ENCODE peak calls at places on chromosomes 3 and 15, in seven cellular contexts. M is CD8-positive, alpha-beta T cell; J is A549; F is cardiac muscle cell; Z is ovary; T is left ventricle myocardium inferior; X is suprapubic skin. B is an unnamed sample.

GRCh38 chr15:98503970-98504369 is 144.4 kb upstream of the IGF1R start:
- DNase-seq in M (no peak), F (no peak), J (no peak), T (no peak), Z (no peak), X (peak), B (no peak)

GRCh38 chr3:97647441-97647840 is 117.1 kb upstream of the ARL6 start:
- DNase-seq in M (no peak), X (no peak), T (no peak), F (no peak), Z (no peak), J (no peak), B (no peak)

GRCh38 chr3:132432639-132433038 is 15.3 kb downstream of the DNAJC13 start:
- DNase-seq in X (no peak), M (no peak), T (no peak), F (no peak), J (peak), Z (no peak), B (no peak)

GRCh38 chr3:152969557-152970300 is 134.8 kb downstream of the P2RY1 start:
- DNase-seq in J (peak), M (no peak), T (no peak), Z (no peak), F (no peak), X (no peak), B (no peak)

GRCh38 chr3:106683931-106684330 is 693.3 kb upstream of the CCDC54 start:
- DNase-seq in J (no peak), T (no peak), Z (no peak), M (no peak), F (no peak), X (no peak), B (no peak)

GRCh38 chr3:50627407-50628051 is 10.6 kb downstream of the MAPKAPK3 start:
- DNase-seq in M (no peak), J (peak), X (no peak), Z (no peak), T (peak), F (peak), B (no peak)

GRCh38 chr3:135393898-135394525 is 571.5 kb upstream of the PPP2R3A start:
- DNase-seq in T (no peak), Z (no peak), J (no peak), F (no peak), M (no peak), X (no peak), B (no peak)

GRCh38 chr15:95953032-95953431 is 377.5 kb upstream of the NR2F2 start:
- DNase-seq in J (no peak), X (no peak), Z (no peak), F (no peak), T (no peak), M (no peak), B (no peak)

GRCh38 chr3:8776406-8776805 is 7.0 kb upstream of the OXTR start:
- DNase-seq in X (no peak), T (no peak), M (no peak), F (no peak), Z (no peak), J (peak), B (no peak)

GRCh38 chr3:35946121-35946856 is 307.0 kb downstream of the ARPP21 start:
- DNase-seq in X (no peak), M (no peak), T (no peak), F (peak), Z (no peak), J (peak), B (no peak)

GRCh38 chr15:55168350-55168974 is 28.3 kb downstream of the RSL24D1 start:
- DNase-seq in M (peak), Z (peak), T (no peak), F (peak), X (no peak), J (peak), B (peak)

GRCh38 chr15:66486887-66487286 is 10.7 kb downstream of the SNAPC5 start:
- DNase-seq in M (peak), J (no peak), F (no peak), T (no peak), Z (no peak), X (no peak), B (no peak)

GRCh38 chr3:178703268-178703975 is 167.2 kb downstream of the KCNMB2 start:
- DNase-seq in F (no peak), T (no peak), X (no peak), M (no peak), J (no peak), Z (no peak), B (no peak)

GRCh38 chr3:127448161-127448561 is 142.4 kb downstream of the TPRA1 start:
- DNase-seq in F (no peak), M (no peak), X (peak), T (no peak), J (no peak), Z (no peak), B (no peak)

GRCh38 chr3:133757701-133758319 is 11.6 kb downstream of the TF start:
- DNase-seq in F (no peak), Z (no peak), M (no peak), X (no peak), T (no peak), J (no peak), B (no peak)

GRCh38 chr3:108408883-108409612 is 101.3 kb downstream of the MYH15 start:
- DNase-seq in X (no peak), M (no peak), T (no peak), F (no peak), Z (no peak), J (no peak), B (no peak)

GRCh38 chr15:69648775-69649735 is 196.4 kb downstream of the RPLP1 start:
- DNase-seq in M (peak), F (no peak), Z (peak), X (peak), T (no peak), J (no peak), B (no peak)

GRCh38 chr15:69290346-69291164 is 8.2 kb upstream of the PAQR5 start:
- DNase-seq in Z (no peak), M (no peak), X (peak), F (no peak), T (peak), J (no peak), B (no peak)

GRCh38 chr3:118938183-118938961 is 96.3 kb downstream of the IGSF11 start:
- DNase-seq in M (no peak), J (peak), T (no peak), F (no peak), Z (no peak), X (no peak), B (no peak)

GRCh38 chr3:39148116-39149058 is 5.0 kb downstream of the CSRNP1 start:
- DNase-seq in T (no peak), X (no peak), Z (no peak), J (no peak), M (peak), F (no peak), B (no peak)

GRCh38 chr3:190064112-190064511 is 56.6 kb downstream of the P3H2 start:
- DNase-seq in M (no peak), J (peak), X (no peak), T (no peak), Z (no peak), F (no peak), B (no peak)

GRCh38 chr3:59540241-59540640 is 490.4 kb upstream of the CFAP20DC start:
- DNase-seq in Z (no peak), M (no peak), F (no peak), X (no peak), J (no peak), T (no peak), B (no peak)

GRCh38 chr3:122284486-122284885 is 40.6 kb upstream of the CSTA start:
- DNase-seq in F (no peak), J (no peak), T (no peak), X (no peak), Z (no peak), M (no peak), B (no peak)

GRCh38 chr3:149441662-149442442 is 32.6 kb upstream of the TM4SF4 start:
- DNase-seq in F (no peak), X (no peak), Z (no peak), J (no peak), M (no peak), T (no peak), B (no peak)

GRCh38 chr3:151391715-151392114 is 7.2 kb upstream of the P2RY12 start:
- DNase-seq in T (no peak), F (no peak), Z (no peak), M (no peak), J (no peak), X (no peak), B (no peak)

GRCh38 chr3:151395806-151396205 is 11.3 kb upstream of the P2RY12 start:
- DNase-seq in F (no peak), X (no peak), M (no peak), J (no peak), Z (no peak), T (no peak), B (no peak)

GRCh38 chr3:151393961-151394360 is 9.4 kb upstream of the P2RY12 start:
- DNase-seq in F (no peak), X (no peak), T (no peak), J (no peak), Z (no peak), M (no peak), B (no peak)

GRCh38 chr3:151394611-151395010 is 10.1 kb upstream of the P2RY12 start:
- DNase-seq in Z (no peak), X (no peak), T (no peak), F (no peak), M (no peak), J (no peak), B (no peak)

DNA sequence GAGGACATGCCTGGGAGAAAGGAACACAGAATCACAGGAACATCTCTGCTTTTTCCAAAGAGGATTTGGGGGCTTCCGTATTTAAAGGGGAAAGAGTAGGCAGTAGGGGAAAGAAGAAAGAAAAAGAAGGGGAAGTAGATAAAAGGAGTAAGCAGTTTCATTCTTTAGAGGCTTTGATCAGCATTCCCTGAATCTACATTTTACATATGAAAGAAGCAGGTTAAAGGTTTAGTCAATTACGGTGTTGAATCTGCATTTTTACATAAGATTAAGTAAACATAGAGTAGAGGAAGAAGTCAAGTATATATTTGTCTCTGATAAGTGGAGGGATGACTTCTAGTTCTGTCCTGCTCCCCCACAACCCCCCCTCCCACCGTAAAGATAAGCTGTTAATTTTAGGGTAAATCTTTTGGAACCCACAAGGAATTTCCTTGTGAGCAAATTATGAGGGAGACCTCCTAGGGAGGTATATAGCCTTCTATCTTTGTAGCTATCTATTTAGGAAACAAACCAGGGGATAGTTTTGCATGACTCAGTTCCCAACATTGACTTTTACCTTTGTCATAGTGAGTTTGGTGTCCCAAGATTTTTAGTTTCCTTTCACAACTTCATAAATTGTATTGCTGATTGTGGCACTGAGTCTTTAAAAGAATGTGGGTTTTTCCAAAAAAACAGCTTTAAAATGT is 8.7 kb upstream of the P2RY12 start:
- DNase-seq in T (no peak), J (no peak), F (no peak), Z (no peak), M (no peak), X (no peak), B (no peak)
- TF ChIP-seq CTCF in T (no peak), J (no peak), F (no peak), Z (no peak), M (no peak), X (no peak), B (no peak)

DNA sequence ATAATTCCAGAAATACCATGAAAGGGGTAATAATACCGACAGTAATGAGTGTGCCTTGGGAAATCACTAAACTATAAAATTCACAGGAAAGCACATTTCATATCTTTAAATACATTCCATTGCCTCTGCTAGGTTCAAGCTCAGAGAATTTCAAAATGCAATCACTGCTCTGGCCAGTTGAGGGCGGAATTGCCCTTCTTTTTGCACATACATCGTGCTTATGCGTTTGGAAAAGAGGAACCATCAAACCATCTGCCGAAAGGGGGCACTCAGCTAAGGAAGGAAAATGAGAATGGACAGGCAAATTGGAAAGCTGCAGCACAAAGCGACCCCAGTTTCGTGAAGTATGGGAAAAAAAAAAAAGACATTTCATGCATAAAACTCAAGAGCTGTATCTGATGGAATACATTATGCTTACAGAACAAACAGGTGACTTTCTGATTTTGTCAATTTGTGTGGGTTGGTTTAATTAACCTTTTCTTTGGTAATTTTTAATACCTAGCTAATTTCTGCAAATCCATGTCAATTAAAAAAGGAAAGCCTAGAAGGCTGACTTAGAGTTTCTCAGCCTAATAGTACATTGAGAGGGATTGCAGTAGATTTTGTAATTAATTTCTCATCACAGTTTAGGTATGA is 61.4 kb downstream of the TUSC7 start:
- DNase-seq in M (no peak), X (no peak), F (peak), Z (peak), T (peak), J (peak), B (peak)
- TF ChIP-seq CTCF in M (no peak), X (no peak), F (peak), Z (no peak), T (peak), J (peak), B (peak)

DNA sequence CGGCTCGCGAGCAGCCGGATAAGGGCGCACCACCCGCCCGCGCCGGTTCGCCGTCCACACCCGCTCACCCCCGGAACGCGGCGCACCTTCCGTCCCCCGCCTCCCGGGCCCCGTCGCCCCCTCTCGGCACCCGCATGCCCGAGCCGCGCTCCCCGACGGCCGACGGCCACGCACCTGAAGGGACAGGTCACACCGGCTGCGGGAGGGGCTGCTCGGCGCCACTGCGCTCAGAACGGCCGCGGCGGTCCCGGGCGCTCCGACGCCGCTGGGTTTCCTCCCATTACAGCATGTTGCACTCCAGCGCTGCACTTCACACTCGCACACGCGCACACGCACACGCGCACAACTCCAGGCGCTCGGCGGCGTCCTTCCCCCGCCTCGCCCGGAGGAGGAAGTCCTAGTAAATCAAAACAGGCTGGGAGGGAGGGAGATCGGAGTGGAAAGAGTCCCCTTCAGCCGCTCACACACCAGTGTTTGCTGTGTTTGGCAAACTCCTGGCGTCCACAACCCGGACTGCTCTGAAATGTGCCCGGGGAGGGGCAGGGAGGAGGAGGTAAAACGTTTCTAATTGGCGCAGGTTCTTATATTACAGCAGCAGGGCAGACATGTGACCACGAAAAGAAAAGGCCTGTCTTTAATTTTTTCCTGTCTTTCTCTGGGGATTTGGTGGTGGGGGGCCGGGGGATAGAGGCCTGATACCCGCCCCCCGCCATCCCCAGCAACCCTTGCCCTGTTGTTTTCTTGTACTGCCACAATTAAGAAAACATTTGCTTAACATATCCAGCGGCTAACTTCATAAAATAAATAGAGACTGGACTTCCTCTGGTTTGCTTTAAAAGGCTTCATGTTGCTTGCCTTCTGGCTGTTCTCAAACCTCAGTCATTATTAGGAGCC is 76.8 kb upstream of the VGLL4 start:
- DNase-seq in T (peak), F (peak), Z (peak), J (peak), X (peak), M (peak), B (peak)
- TF ChIP-seq CTCF in T (no peak), F (no peak), Z (no peak), J (no peak), X (no peak), M (no peak), B (no peak)

GRCh38 chr3:54837964-54838363 is 89.9 kb downstream of the LRTM1 start:
- DNase-seq in M (no peak), Z (no peak), T (no peak), X (no peak), J (no peak), F (no peak), B (no peak)
- TF ChIP-seq CTCF in M (no peak), Z (no peak), T (no peak), X (no peak), J (no peak), F (peak), B (peak)

GRCh38 chr3:170496026-170496867 is 77.6 kb downstream of the CLDN11 start:
- DNase-seq in J (no peak), F (no peak), M (no peak), T (no peak), Z (peak), X (no peak), B (no peak)
- TF ChIP-seq CTCF in J (no peak), F (peak), M (no peak), T (no peak), Z (no peak), X (no peak), B (no peak)